ENCODE peak calls at places on chromosomes 11 and 22, in six cellular contexts. K is IMR-90, S is Calu3, J is neural crest cell, V is heart left ventricle, Z is tibial nerve. Q is an unnamed sample.

GRCh38 chr22:39932918-39933649 is 27.1 kb upstream of the TMA7B start:
- DNase-seq in K (no peak), S (peak), J (peak), V (no peak), Z (no peak), Q (peak)

GRCh38 chr22:46247443-46247975 is 2.6 kb downstream of the CDPF1 start:
- DNase-seq in K (no peak), S (no peak), J (no peak), V (no peak), Z (no peak), Q (no peak)

GRCh38 chr22:50302564-50302963 is 4.9 kb downstream of the PLXNB2 start:
- DNase-seq in K (no peak), S (no peak), J (no peak), V (peak), Z (no peak), Q (no peak)

GRCh38 chr22:19820880-19821522 is 33.7 kb downstream of the GNB1L start:
- DNase-seq in K (no peak), S (no peak), J (no peak), V (no peak), Z (no peak), Q (peak)

GRCh38 chr11:36155770-36156485 is 133.3 kb downstream of the COMMD9 start:
- DNase-seq in K (peak), S (no peak), J (no peak), V (no peak), Z (no peak), Q (no peak)

GRCh38 chr22:37680191-37680851 is 4.9 kb downstream of the LGALS1 start:
- DNase-seq in K (peak), S (no peak), J (no peak), V (no peak), Z (no peak), Q (no peak)

GRCh38 chr11:43693069-43693468 is 12.5 kb downstream of the HSD17B12 start:
- DNase-seq in K (no peak), S (no peak), J (no peak), V (no peak), Z (no peak), Q (no peak)

GRCh38 chr22:36164621-36165020 is 4.1 kb upstream of the APOL3 start:
- DNase-seq in K (no peak), S (no peak), J (no peak), V (no peak), Z (no peak), Q (no peak)

GRCh38 chr11:94706211-94706610 is 61.9 kb upstream of the AMOTL1 start:
- DNase-seq in K (peak), S (no peak), J (no peak), V (peak), Z (no peak), Q (no peak)

GRCh38 chr11:44556735-44557409 is 8.6 kb upstream of the CD82 start:
- DNase-seq in K (peak), S (peak), J (peak), V (peak), Z (peak), Q (peak)

GRCh38 chr11:94800394-94800793 is 32.2 kb downstream of the AMOTL1 start:
- DNase-seq in K (no peak), S (no peak), J (no peak), V (peak), Z (peak), Q (no peak)

GRCh38 chr11:62505112-62505783 is 41.4 kb downstream of the AHNAK start:
- DNase-seq in K (no peak), S (no peak), J (peak), V (peak), Z (no peak), Q (no peak)

GRCh38 chr11:115965754-115966504 is 461.7 kb upstream of the CADM1 start:
- DNase-seq in K (peak), S (no peak), J (no peak), V (no peak), Z (no peak), Q (no peak)

DNA sequence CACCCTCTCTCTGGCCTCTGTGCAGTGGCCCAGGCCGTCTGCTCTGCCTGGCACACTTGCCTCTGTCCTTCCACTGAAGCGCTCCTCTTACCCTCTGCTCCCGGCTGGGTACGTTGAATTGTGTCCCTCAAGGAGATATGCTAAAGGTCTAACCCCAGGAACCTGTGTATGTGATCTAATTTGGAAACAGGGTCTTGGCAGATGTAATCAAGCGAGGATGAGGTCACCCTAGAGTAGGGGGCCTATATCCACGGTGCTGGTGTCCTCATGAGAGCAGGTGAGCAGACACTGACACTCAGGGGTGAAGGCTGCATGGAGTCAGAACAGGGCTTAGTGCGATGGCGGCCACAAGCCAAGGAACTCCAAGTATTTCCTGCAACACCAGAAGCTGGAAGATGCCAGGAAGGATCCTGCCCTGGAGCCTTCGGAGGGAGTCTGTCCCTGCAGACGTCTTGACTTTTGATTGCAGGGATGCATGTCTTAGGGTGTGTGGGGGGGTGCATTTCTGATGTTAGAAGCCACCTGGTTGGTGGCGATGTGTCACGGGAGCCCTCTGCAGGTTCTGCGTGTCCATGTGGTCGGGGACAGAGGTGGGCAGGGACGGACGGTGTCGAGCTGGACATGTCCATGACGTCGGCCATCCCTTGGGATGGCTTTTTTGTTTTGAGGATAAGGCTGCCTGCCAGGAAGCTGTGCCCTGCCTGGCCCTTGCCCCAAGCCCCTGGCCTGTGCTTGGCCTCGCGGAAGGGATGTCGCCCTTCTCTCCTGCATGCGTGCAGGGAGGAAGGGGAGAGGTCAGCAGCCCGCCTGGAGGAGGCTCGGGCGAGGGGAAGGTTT is 68.6 kb downstream of the LRP5 start:
- DNase-seq in K (peak), S (no peak), J (no peak), V (peak), Z (no peak), Q (no peak)
- TF ChIP-seq CTCF in K (no peak), S (no peak), J (no peak), V (peak), Z (no peak), Q (no peak)

GRCh38 chr11:65380460-65381126 is 1.9 kb downstream of the SLC25A45 start:
- DNase-seq in K (no peak), S (no peak), J (no peak), V (no peak), Z (no peak), Q (no peak)
- TF ChIP-seq CTCF in K (no peak), S (no peak), J (no peak), V (no peak), Z (no peak), Q (no peak)

GRCh38 chr11:7495997-7496545 is 10.8 kb downstream of the OLFML1 start:
- DNase-seq in K (no peak), S (no peak), J (no peak), V (no peak), Z (no peak), Q (no peak)
- TF ChIP-seq CTCF in K (no peak), S (no peak), J (no peak), V (no peak), Z (no peak), Q (no peak)

DNA sequence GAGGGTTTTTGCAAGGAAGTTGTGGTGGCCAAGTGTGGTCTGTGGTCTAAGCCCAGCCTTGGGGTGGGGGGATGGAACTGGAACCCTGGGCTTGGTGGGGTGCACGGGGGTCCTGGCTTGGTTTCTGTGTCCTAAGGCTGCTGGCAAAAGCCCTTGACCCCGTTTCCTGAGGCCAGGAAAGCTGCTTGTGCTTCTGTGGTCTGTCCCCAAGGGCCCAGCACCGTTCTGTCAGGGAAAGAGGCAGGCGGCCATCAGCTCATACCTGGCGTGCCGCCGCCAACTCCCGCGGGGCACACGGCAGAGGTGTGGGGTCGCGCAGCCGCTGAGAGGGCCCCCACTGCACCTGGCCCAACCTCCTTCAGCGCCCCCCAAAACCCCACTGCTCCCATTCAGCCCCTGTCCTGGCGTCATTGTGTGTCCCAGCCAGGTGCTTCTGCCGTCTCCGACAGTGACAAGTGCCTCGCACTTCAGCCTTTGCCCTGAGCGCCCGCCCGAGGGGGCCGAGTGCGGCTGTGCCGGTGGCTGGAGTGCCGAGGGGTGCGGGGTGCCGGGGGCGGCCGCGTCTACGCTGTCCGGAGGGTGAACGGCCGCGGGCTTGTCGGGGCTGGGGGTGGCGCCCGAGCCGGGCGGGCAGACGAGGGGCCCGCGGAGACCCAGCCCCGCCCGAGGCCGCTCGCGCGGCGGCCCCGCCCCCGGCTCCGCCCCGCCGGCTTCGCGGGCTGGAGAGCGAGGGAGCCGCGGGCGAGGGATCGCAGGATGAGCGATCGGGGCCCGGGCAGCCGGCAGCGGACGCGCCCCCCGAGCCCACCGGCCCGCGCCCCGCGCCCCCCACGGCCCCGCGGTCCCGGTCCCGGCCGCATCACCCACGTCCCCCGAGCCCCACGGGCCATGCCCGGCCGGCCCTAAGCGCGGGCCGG is at the start of gene CNIH2:
- DNase-seq in K (no peak), S (peak), J (peak), V (no peak), Z (no peak), Q (peak)
- TF ChIP-seq CTCF in K (no peak), S (no peak), J (no peak), V (no peak), Z (no peak), Q (no peak)